ENCODE peak calls at places on chromosomes 11 and 22, in five cellular contexts. B is IMR-90, L is tibial nerve, T is cardiac muscle cell, I is colonic mucosa. U is an unnamed sample.

GRCh38 chr11:116472661-116473060 is 300.1 kb downstream of the BUD13 start:
- DNase-seq in B (no peak), L (no peak), T (no peak), I (no peak), U (no peak)

GRCh38 chr22:49007013-49007653 is 820.5 kb downstream of the BRD1 start:
- DNase-seq in B (no peak), L (peak), T (no peak), I (peak), U (no peak)

GRCh38 chr11:12404461-12404860 is 27.1 kb downstream of the PARVA start:
- DNase-seq in B (no peak), L (no peak), T (no peak), I (no peak), U (peak)

GRCh38 chr11:61375709-61376108 is 13.5 kb downstream of the TMEM138 start:
- DNase-seq in B (no peak), L (no peak), T (no peak), I (no peak), U (no peak)

GRCh38 chr11:102332611-102332994 is 14.4 kb upstream of the BIRC2 start:
- DNase-seq in B (no peak), L (no peak), T (no peak), I (no peak), U (peak)

GRCh38 chr11:910044-910588 is 494 bp downstream of the CHID1 start:
- DNase-seq in B (no peak), L (no peak), T (peak), I (no peak), U (peak)

GRCh38 chr22:47034905-47035419 is 272.5 kb downstream of the TBC1D22A start:
- DNase-seq in B (no peak), L (no peak), T (no peak), I (no peak), U (no peak)

GRCh38 chr11:115411114-115411513 is 93.1 kb downstream of the CADM1 start:
- DNase-seq in B (no peak), L (no peak), T (no peak), I (no peak), U (no peak)

GRCh38 chr11:83002047-83002446 is 69.7 kb downstream of the RAB30 start:
- DNase-seq in B (no peak), L (no peak), T (no peak), I (no peak), U (no peak)

GRCh38 chr11:65766535-65766934 is 14.2 kb downstream of the AP5B1 start:
- DNase-seq in B (peak), L (no peak), T (no peak), I (no peak), U (peak)

GRCh38 chr11:71062199-71062598 is 190.2 kb downstream of the SHANK2 start:
- DNase-seq in B (no peak), L (no peak), T (no peak), I (no peak), U (no peak)

GRCh38 chr22:35552846-35553245 is 12.2 kb downstream of the RASD2 start:
- DNase-seq in B (no peak), L (no peak), T (no peak), I (no peak), U (no peak)

GRCh38 chr11:19820100-19820499 is 107.5 kb downstream of the NAV2 start:
- DNase-seq in B (peak), L (no peak), T (peak), I (no peak), U (peak)

GRCh38 chr11:32438346-32438882 is 3.1 kb upstream of the WT1 start:
- DNase-seq in B (no peak), L (no peak), T (no peak), I (no peak), U (no peak)

GRCh38 chr11:78074756-78075155 is 4.9 kb downstream of the NDUFC2 start:
- DNase-seq in B (no peak), L (no peak), T (no peak), I (no peak), U (no peak)

GRCh38 chr22:42928969-42929837 is 72.1 kb upstream of the ARFGAP3 start:
- DNase-seq in B (no peak), L (peak), T (no peak), I (no peak), U (no peak)

GRCh38 chr11:134501406-134502152 is 89.5 kb upstream of the B3GAT1 start:
- DNase-seq in B (no peak), L (no peak), T (no peak), I (no peak), U (no peak)

GRCh38 chr11:58628446-58628845 is 6.0 kb downstream of the CNTF start:
- DNase-seq in B (peak), L (no peak), T (no peak), I (no peak), U (no peak)

GRCh38 chr11:56967726-56968125 is 21.0 kb upstream of the OR5AK2 start:
- DNase-seq in B (no peak), L (no peak), T (no peak), I (no peak), U (no peak)

GRCh38 chr11:44947114-44947513 is 3.6 kb downstream of the TP53I11 start:
- DNase-seq in B (no peak), L (no peak), T (no peak), I (no peak), U (no peak)

GRCh38 chr11:11843233-11843632 is 1.5 kb downstream of the USP47 start:
- DNase-seq in B (peak), L (no peak), T (peak), I (no peak), U (peak)

GRCh38 chr11:109798521-109798920 is 294.7 kb upstream of the ZC3H12C start:
- DNase-seq in B (peak), L (no peak), T (no peak), I (no peak), U (no peak)

GRCh38 chr22:38025514-38025913 is 31.7 kb upstream of the PICK1 start:
- DNase-seq in B (no peak), L (no peak), T (no peak), I (no peak), U (no peak)

GRCh38 chr11:132943737-132944556 is 588.4 kb downstream of the OPCML start:
- DNase-seq in B (no peak), L (no peak), T (peak), I (no peak), U (peak)
- H3K4me3 ChIP-seq in B (peak), L (peak), T (peak), I (no peak), U (peak)

DNA sequence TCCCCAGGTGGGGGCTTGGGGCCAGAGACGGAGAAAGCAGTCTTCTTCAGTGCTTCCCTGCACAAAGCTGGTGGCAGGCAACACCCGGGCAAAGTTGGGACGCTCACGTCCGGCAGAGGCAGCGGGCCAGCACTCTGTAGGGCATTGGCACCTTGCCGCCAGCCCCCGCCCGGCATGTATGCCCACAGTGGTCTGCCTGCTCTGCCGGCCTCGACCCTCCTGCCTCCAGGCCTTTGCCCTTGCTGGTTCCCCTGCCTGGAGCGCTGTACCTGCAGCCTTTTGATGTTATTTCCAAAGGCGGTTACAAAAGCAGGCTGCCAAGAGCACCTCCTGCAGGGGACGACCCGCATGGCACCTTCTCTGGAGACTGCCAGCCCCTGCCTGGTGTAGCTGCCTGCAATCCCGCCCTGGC is 56.5 kb upstream of the SHISAL1 start:
- DNase-seq in B (no peak), L (no peak), T (no peak), I (no peak), U (no peak)
- TF ChIP-seq CTCF in B (peak), L (no peak), T (peak), I (no peak), U (no peak)

DNA sequence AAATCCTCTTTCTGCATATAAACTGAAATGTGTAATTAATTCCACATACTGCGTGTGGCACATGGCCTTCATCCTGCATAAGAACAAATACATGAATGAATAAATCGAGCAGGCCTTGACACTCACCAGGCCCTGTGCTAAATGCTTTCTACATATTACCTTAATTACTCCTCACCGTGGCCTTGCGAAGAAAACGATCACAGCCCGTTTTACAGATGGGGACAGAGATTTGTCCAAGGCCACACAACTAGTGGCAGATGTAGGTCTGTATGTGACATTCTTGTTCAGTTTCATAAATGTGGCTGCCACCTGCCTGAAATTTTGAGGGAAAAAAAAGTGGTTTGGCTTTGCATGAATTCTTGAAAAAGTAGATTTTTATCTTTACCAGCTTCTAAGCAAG is 5.7 kb upstream of the CCND1 start:
- DNase-seq in B (no peak), L (no peak), T (no peak), I (no peak), U (no peak)
- H3K4me3 ChIP-seq in B (no peak), L (no peak), T (no peak), I (no peak), U (no peak)

DNA sequence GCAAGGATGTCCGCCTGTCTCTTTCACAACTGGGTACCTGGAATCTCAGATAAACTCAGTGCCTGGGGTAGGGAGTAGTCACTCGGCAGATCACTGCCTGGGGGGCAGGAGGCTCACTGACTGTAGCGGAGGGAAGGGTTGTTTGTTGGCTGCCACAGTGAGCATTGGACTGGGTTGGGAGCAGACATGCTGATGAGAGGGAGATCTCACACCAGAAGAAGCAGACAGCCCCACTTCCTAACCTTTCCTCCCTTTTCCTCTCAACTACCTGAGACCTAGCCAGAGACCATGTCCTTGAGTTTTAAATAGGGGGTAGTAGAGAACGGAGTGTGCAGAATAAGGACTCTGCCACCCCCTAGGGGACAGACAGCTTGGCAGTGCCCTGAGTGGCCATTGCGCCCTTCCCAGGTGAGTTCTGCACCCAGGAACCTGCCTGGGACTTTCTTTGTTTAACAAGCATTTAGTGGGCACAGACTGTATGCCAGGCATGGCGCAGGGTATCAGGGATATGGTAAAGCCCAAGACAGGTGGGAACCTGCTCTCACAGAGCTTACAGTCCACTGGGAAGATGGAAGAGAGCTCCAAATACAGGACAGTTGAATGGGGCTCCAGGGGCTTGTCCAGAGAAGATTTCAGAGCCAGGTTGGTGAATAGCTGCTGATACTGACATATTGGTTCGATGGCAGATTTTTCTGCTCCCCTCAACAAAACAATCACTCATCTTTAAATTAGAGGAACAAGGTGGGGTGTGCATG is 115.7 kb upstream of the NNMT start:
- DNase-seq in B (no peak), L (no peak), T (peak), I (peak), U (no peak)
- TF ChIP-seq CTCF in B (peak), L (peak), T (peak), I (peak), U (peak)

GRCh38 chr11:85799142-85799541 is 11.8 kb downstream of the SYTL2 start:
- DNase-seq in B (no peak), L (no peak), T (no peak), I (no peak), U (no peak)
- H3K4me3 ChIP-seq in B (no peak), L (no peak), T (no peak), I (no peak), U (no peak)

GRCh38 chr22:31728857-31729256 is 21.1 kb downstream of the PRR14L start:
- DNase-seq in B (no peak), L (no peak), T (no peak), I (no peak), U (no peak)

GRCh38 chr22:31733580-31734079 is 16.3 kb downstream of the PRR14L start:
- DNase-seq in B (no peak), L (no peak), T (no peak), I (no peak), U (no peak)

GRCh38 chr22:31732089-31732829 is 17.7 kb downstream of the PRR14L start:
- DNase-seq in B (no peak), L (no peak), T (no peak), I (peak), U (no peak)

GRCh38 chr22:31726692-31727091 is 23.2 kb downstream of the PRR14L start:
- DNase-seq in B (no peak), L (no peak), T (no peak), I (no peak), U (no peak)

GRCh38 chr22:31730344-31730711 is 19.6 kb downstream of the PRR14L start:
- DNase-seq in B (no peak), L (no peak), T (no peak), I (no peak), U (no peak)
- TF ChIP-seq CTCF in B (no peak), L (no peak), T (no peak), I (no peak), U (no peak)

U was measured in foreskin fibroblast.